ENCODE peak calls at places on chromosomes 12 and 14, in ten cellular contexts. One of them, this sample, is unnamed.

GRCh38 chr12:105357162-105357691 is 26.7 kb downstream of the C12orf75 start:
- DNase-seq in suprapubic skin: no peak
- DNase-seq in IMR-90: peak
- DNase-seq in adrenal gland: no peak
- DNase-seq in ovary: no peak
- DNase-seq in K562: no peak
- DNase-seq in uterus: no peak
- DNase-seq in breast epithelium: no peak
- DNase-seq in upper lobe of left lung: no peak
- DNase-seq in H1: no peak
- DNase-seq in this sample: no peak

GRCh38 chr12:94205738-94206310 is 57.4 kb downstream of the PLXNC1 start:
- DNase-seq in suprapubic skin: no peak
- DNase-seq in IMR-90: no peak
- DNase-seq in adrenal gland: no peak
- DNase-seq in ovary: no peak
- DNase-seq in K562: no peak
- DNase-seq in uterus: no peak
- DNase-seq in breast epithelium: no peak
- DNase-seq in upper lobe of left lung: no peak
- DNase-seq in H1: no peak
- DNase-seq in this sample: no peak

GRCh38 chr14:97164014-97164413 is 366.8 kb downstream of the VRK1 start:
- DNase-seq in suprapubic skin: no peak
- DNase-seq in IMR-90: no peak
- DNase-seq in adrenal gland: no peak
- DNase-seq in ovary: no peak
- DNase-seq in K562: no peak
- DNase-seq in uterus: no peak
- DNase-seq in breast epithelium: no peak
- DNase-seq in upper lobe of left lung: no peak
- DNase-seq in H1: no peak
- DNase-seq in this sample: no peak

GRCh38 chr12:7916936-7917335 is 19.1 kb downstream of the SLC2A3 start:
- DNase-seq in suprapubic skin: no peak
- DNase-seq in IMR-90: no peak
- DNase-seq in adrenal gland: no peak
- DNase-seq in ovary: no peak
- DNase-seq in K562: no peak
- DNase-seq in uterus: no peak
- DNase-seq in breast epithelium: no peak
- DNase-seq in upper lobe of left lung: no peak
- DNase-seq in H1: no peak
- DNase-seq in this sample: no peak

GRCh38 chr12:42002563-42002962 is 142.1 kb downstream of the GXYLT1 start:
- DNase-seq in suprapubic skin: no peak
- DNase-seq in IMR-90: no peak
- DNase-seq in adrenal gland: no peak
- DNase-seq in ovary: no peak
- DNase-seq in K562: no peak
- DNase-seq in uterus: no peak
- DNase-seq in breast epithelium: no peak
- DNase-seq in upper lobe of left lung: no peak
- DNase-seq in H1: no peak
- DNase-seq in this sample: no peak

GRCh38 chr14:59964251-59965007 is 44.5 kb downstream of the LRRC9 start:
- DNase-seq in suprapubic skin: no peak
- DNase-seq in IMR-90: peak
- DNase-seq in adrenal gland: no peak
- DNase-seq in ovary: no peak
- DNase-seq in K562: no peak
- DNase-seq in uterus: no peak
- DNase-seq in breast epithelium: no peak
- DNase-seq in upper lobe of left lung: no peak
- DNase-seq in H1: no peak
- DNase-seq in this sample: no peak

GRCh38 chr12:25866586-25867378 is 91.7 kb upstream of the RASSF8 start:
- DNase-seq in suprapubic skin: no peak
- DNase-seq in IMR-90: no peak
- DNase-seq in adrenal gland: no peak
- DNase-seq in ovary: no peak
- DNase-seq in K562: no peak
- DNase-seq in uterus: no peak
- DNase-seq in breast epithelium: no peak
- DNase-seq in upper lobe of left lung: no peak
- DNase-seq in H1: no peak
- DNase-seq in this sample: no peak

GRCh38 chr14:104278214-104278534 is 139.8 kb downstream of the KIF26A start:
- DNase-seq in suprapubic skin: no peak
- DNase-seq in IMR-90: no peak
- DNase-seq in adrenal gland: no peak
- DNase-seq in ovary: peak
- DNase-seq in K562: no peak
- DNase-seq in uterus: no peak
- DNase-seq in breast epithelium: no peak
- DNase-seq in upper lobe of left lung: no peak
- DNase-seq in H1: no peak
- DNase-seq in this sample: no peak

GRCh38 chr12:52197371-52198231 is 5.8 kb upstream of the KRT80 start:
- DNase-seq in suprapubic skin: no peak
- DNase-seq in IMR-90: no peak
- DNase-seq in adrenal gland: peak
- DNase-seq in ovary: no peak
- DNase-seq in K562: no peak
- DNase-seq in uterus: no peak
- DNase-seq in breast epithelium: no peak
- DNase-seq in upper lobe of left lung: peak
- DNase-seq in H1: no peak
- DNase-seq in this sample: no peak

GRCh38 chr14:86934196-86934595 is 1058.8 kb downstream of the GALC start:
- DNase-seq in suprapubic skin: no peak
- DNase-seq in IMR-90: no peak
- DNase-seq in adrenal gland: no peak
- DNase-seq in ovary: no peak
- DNase-seq in K562: no peak
- DNase-seq in uterus: no peak
- DNase-seq in breast epithelium: no peak
- DNase-seq in upper lobe of left lung: no peak
- DNase-seq in H1: no peak
- DNase-seq in this sample: no peak

GRCh38 chr14:35402323-35403084 is 2.0 kb downstream of the NFKBIA start:
- DNase-seq in suprapubic skin: no peak
- DNase-seq in IMR-90: peak
- DNase-seq in adrenal gland: peak
- DNase-seq in ovary: no peak
- DNase-seq in K562: no peak
- DNase-seq in uterus: peak
- DNase-seq in breast epithelium: no peak
- DNase-seq in upper lobe of left lung: no peak
- DNase-seq in H1: no peak
- DNase-seq in this sample: no peak

GRCh38 chr12:12614342-12614741 is 2.7 kb downstream of the CREBL2 start:
- DNase-seq in suprapubic skin: no peak
- DNase-seq in IMR-90: no peak
- DNase-seq in adrenal gland: no peak
- DNase-seq in ovary: no peak
- DNase-seq in K562: no peak
- DNase-seq in uterus: no peak
- DNase-seq in breast epithelium: no peak
- DNase-seq in upper lobe of left lung: no peak
- DNase-seq in H1: no peak
- DNase-seq in this sample: no peak

GRCh38 chr14:105335735-105336476 is 21.4 kb downstream of the PACS2 start:
- DNase-seq in suprapubic skin: no peak
- DNase-seq in IMR-90: no peak
- DNase-seq in adrenal gland: peak
- DNase-seq in ovary: no peak
- DNase-seq in K562: no peak
- DNase-seq in uterus: no peak
- DNase-seq in breast epithelium: no peak
- DNase-seq in upper lobe of left lung: no peak
- DNase-seq in H1: no peak
- DNase-seq in this sample: no peak

GRCh38 chr12:69419701-69420100 is 50.5 kb upstream of the FRS2 start:
- DNase-seq in suprapubic skin: no peak
- DNase-seq in IMR-90: no peak
- DNase-seq in adrenal gland: no peak
- DNase-seq in ovary: no peak
- DNase-seq in K562: no peak
- DNase-seq in uterus: no peak
- DNase-seq in breast epithelium: no peak
- DNase-seq in upper lobe of left lung: no peak
- DNase-seq in H1: no peak
- DNase-seq in this sample: no peak

GRCh38 chr12:61232040-61232439 is 1028.2 kb upstream of the USP15 start:
- DNase-seq in suprapubic skin: no peak
- DNase-seq in IMR-90: no peak
- DNase-seq in adrenal gland: no peak
- DNase-seq in ovary: no peak
- DNase-seq in K562: no peak
- DNase-seq in uterus: no peak
- DNase-seq in breast epithelium: no peak
- DNase-seq in upper lobe of left lung: no peak
- DNase-seq in H1: no peak
- DNase-seq in this sample: no peak

GRCh38 chr12:38152816-38153736 is 163.5 kb upstream of the ALG10B start:
- DNase-seq in suprapubic skin: no peak
- DNase-seq in IMR-90: no peak
- DNase-seq in adrenal gland: no peak
- DNase-seq in ovary: no peak
- DNase-seq in K562: no peak
- DNase-seq in uterus: no peak
- DNase-seq in breast epithelium: peak
- DNase-seq in upper lobe of left lung: no peak
- DNase-seq in H1: no peak
- DNase-seq in this sample: no peak

GRCh38 chr14:105486974-105487448 is 325 bp downstream of the CRIP1 start:
- DNase-seq in suprapubic skin: peak
- DNase-seq in IMR-90: no peak
- DNase-seq in adrenal gland: no peak
- DNase-seq in ovary: no peak
- DNase-seq in K562: no peak
- DNase-seq in uterus: peak
- DNase-seq in breast epithelium: no peak
- DNase-seq in upper lobe of left lung: no peak
- DNase-seq in H1: no peak
- DNase-seq in this sample: no peak

GRCh38 chr14:71382315-71382714 is 475.1 kb downstream of the PCNX1 start:
- DNase-seq in suprapubic skin: no peak
- DNase-seq in IMR-90: no peak
- DNase-seq in adrenal gland: no peak
- DNase-seq in ovary: no peak
- DNase-seq in K562: no peak
- DNase-seq in uterus: no peak
- DNase-seq in breast epithelium: no peak
- DNase-seq in upper lobe of left lung: no peak
- DNase-seq in H1: no peak
- DNase-seq in this sample: no peak
- H3K4me3 ChIP-seq in suprapubic skin: no peak
- H3K4me3 ChIP-seq in IMR-90: no peak
- H3K4me3 ChIP-seq in adrenal gland: no peak
- H3K4me3 ChIP-seq in ovary: no peak
- H3K4me3 ChIP-seq in K562: no peak
- H3K4me3 ChIP-seq in uterus: no peak
- H3K4me3 ChIP-seq in breast epithelium: no peak
- H3K4me3 ChIP-seq in upper lobe of left lung: no peak
- H3K4me3 ChIP-seq in H1: no peak
- H3K4me3 ChIP-seq in this sample: no peak

DNA sequence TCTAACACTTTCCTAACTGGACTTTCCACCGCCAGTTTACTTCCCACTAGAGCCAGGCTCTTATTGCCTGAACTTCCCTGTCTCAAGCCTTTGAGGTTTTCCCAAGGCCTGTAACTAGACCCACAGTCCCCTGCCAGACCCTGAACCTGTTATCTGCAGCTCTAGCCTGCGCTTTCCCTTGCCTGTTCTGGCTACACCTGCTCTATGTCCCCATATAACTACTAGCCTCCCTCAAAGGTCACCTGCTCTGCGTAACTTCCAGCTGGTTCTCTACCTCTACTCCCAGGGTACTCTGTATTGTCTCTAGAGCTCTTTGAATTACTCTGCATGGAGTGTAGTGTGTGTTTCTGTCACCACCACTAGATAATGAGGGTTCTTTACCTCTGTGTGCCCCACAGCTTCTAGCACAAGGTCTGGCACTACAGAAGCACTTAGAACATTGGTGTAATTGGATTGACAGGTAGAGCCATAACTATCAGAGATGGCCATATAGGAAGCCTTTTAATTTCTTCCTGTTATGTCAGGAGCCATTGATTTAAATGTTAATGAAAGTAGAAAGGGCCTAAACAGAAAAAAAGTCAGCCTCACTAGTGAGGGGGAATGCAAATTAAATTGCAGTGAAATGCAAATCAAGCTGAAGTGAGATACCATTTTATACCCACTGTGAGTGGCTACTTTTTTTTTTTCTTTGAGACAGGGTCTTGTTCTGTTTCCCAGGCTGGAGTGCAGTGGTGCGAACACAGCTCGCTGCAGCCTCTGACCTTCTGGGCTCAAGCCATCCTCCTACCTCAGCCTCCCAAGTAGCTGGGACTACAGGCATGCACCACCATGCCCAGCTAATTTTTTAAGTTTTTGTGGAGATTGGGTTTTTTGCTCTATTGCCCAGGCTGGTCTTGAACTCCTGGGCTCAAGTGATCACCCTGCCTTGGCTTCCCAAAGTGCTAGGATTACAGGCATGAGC is 47.8 kb downstream of the EID3 start:
- DNase-seq in suprapubic skin: no peak
- DNase-seq in IMR-90: no peak
- DNase-seq in adrenal gland: peak
- DNase-seq in ovary: no peak
- DNase-seq in K562: no peak
- DNase-seq in uterus: no peak
- DNase-seq in breast epithelium: no peak
- DNase-seq in upper lobe of left lung: no peak
- DNase-seq in H1: no peak
- DNase-seq in this sample: no peak
- TF ChIP-seq POLR2A in suprapubic skin: no peak
- TF ChIP-seq POLR2A in IMR-90: no peak
- TF ChIP-seq POLR2A in adrenal gland: no peak
- TF ChIP-seq POLR2A in ovary: no peak
- TF ChIP-seq POLR2A in K562: peak
- TF ChIP-seq POLR2A in uterus: no peak
- TF ChIP-seq POLR2A in breast epithelium: no peak
- TF ChIP-seq POLR2A in upper lobe of left lung: no peak
- TF ChIP-seq POLR2A in H1: no peak
- TF ChIP-seq POLR2A in this sample: no peak

GRCh38 chr14:91219505-91220389 is 24.8 kb downstream of the GPR68 start:
- DNase-seq in suprapubic skin: no peak
- DNase-seq in IMR-90: no peak
- DNase-seq in adrenal gland: peak
- DNase-seq in ovary: no peak
- DNase-seq in K562: no peak
- DNase-seq in uterus: no peak
- DNase-seq in breast epithelium: no peak
- DNase-seq in upper lobe of left lung: peak
- DNase-seq in H1: no peak
- DNase-seq in this sample: no peak
- H3K27ac ChIP-seq in suprapubic skin: peak
- H3K27ac ChIP-seq in IMR-90: no peak
- H3K27ac ChIP-seq in adrenal gland: no peak
- H3K27ac ChIP-seq in ovary: no peak
- H3K27ac ChIP-seq in K562: no peak
- H3K27ac ChIP-seq in uterus: peak
- H3K27ac ChIP-seq in breast epithelium: peak
- H3K27ac ChIP-seq in upper lobe of left lung: peak
- H3K27ac ChIP-seq in H1: no peak
- H3K27ac ChIP-seq in this sample: peak

GRCh38 chr12:30822385-30823139 is 67.8 kb upstream of the CAPRIN2 start:
- DNase-seq in suprapubic skin: peak
- DNase-seq in IMR-90: peak
- DNase-seq in adrenal gland: peak
- DNase-seq in ovary: peak
- DNase-seq in K562: no peak
- DNase-seq in uterus: peak
- DNase-seq in breast epithelium: peak
- DNase-seq in upper lobe of left lung: peak
- DNase-seq in H1: no peak
- DNase-seq in this sample: no peak
- H3K4me3 ChIP-seq in suprapubic skin: peak
- H3K4me3 ChIP-seq in IMR-90: peak
- H3K4me3 ChIP-seq in adrenal gland: peak
- H3K4me3 ChIP-seq in ovary: peak
- H3K4me3 ChIP-seq in K562: no peak
- H3K4me3 ChIP-seq in uterus: peak
- H3K4me3 ChIP-seq in breast epithelium: peak
- H3K4me3 ChIP-seq in upper lobe of left lung: peak
- H3K4me3 ChIP-seq in H1: peak
- H3K4me3 ChIP-seq in this sample: peak

This sample was measured in esophagus squamous epithelium.